ENCODE peak calls at places on chromosomes 7 and 10, in six cellular contexts. One of them, this sample, is unnamed.

GRCh38 chr7:516216-516605 is 3.4 kb downstream of the PDGFA start:
- DNase-seq in H9: no peak
- DNase-seq in H1: no peak
- DNase-seq in trophoblast cell: no peak
- DNase-seq in IMR-90: no peak
- DNase-seq in neuronal stem cell: no peak
- DNase-seq in this sample: peak

GRCh38 chr10:43594944-43595589 is 11.2 kb upstream of the ZNF485 start:
- DNase-seq in neuronal stem cell: no peak
- DNase-seq in trophoblast cell: no peak
- DNase-seq in IMR-90: peak
- DNase-seq in H9: no peak
- DNase-seq in H1: no peak
- DNase-seq in this sample: peak

GRCh38 chr10:77223532-77224460 is 413.8 kb downstream of the KCNMA1 start:
- DNase-seq in neuronal stem cell: no peak
- DNase-seq in H1: no peak
- DNase-seq in IMR-90: no peak
- DNase-seq in H9: no peak
- DNase-seq in trophoblast cell: no peak
- DNase-seq in this sample: no peak

GRCh38 chr7:101100858-101101847 is 15.9 kb downstream of the TRIM56 start:
- DNase-seq in neuronal stem cell: no peak
- DNase-seq in IMR-90: no peak
- DNase-seq in H9: no peak
- DNase-seq in trophoblast cell: peak
- DNase-seq in H1: no peak
- DNase-seq in this sample: no peak

GRCh38 chr7:90570373-90570959 is 25.7 kb upstream of the CDK14 start:
- DNase-seq in H9: no peak
- DNase-seq in neuronal stem cell: no peak
- DNase-seq in IMR-90: peak
- DNase-seq in H1: no peak
- DNase-seq in trophoblast cell: no peak
- DNase-seq in this sample: no peak

GRCh38 chr10:56269181-56269580 is 91.9 kb downstream of the ZWINT start:
- DNase-seq in H1: no peak
- DNase-seq in H9: no peak
- DNase-seq in neuronal stem cell: no peak
- DNase-seq in trophoblast cell: no peak
- DNase-seq in IMR-90: no peak
- DNase-seq in this sample: peak

GRCh38 chr7:91876391-91877133 is 3.9 kb downstream of the MTERF1 start:
- DNase-seq in H1: no peak
- DNase-seq in neuronal stem cell: no peak
- DNase-seq in trophoblast cell: no peak
- DNase-seq in H9: no peak
- DNase-seq in IMR-90: peak
- DNase-seq in this sample: no peak

GRCh38 chr10:33800986-33801385 is 466.5 kb upstream of the NRP1 start:
- DNase-seq in neuronal stem cell: no peak
- DNase-seq in IMR-90: no peak
- DNase-seq in H1: no peak
- DNase-seq in trophoblast cell: no peak
- DNase-seq in H9: no peak
- DNase-seq in this sample: no peak

GRCh38 chr10:58017719-58018367 is 249.9 kb downstream of the IPMK start:
- DNase-seq in neuronal stem cell: no peak
- DNase-seq in H9: no peak
- DNase-seq in H1: no peak
- DNase-seq in trophoblast cell: no peak
- DNase-seq in IMR-90: peak
- DNase-seq in this sample: peak

GRCh38 chr7:55957190-55957589 is 5.5 kb downstream of the MRPS17 start:
- DNase-seq in H9: no peak
- DNase-seq in IMR-90: no peak
- DNase-seq in trophoblast cell: no peak
- DNase-seq in H1: no peak
- DNase-seq in neuronal stem cell: no peak
- DNase-seq in this sample: no peak

GRCh38 chr7:372939-373791 is 83.2 kb downstream of the FOXL3 start:
- DNase-seq in IMR-90: no peak
- DNase-seq in H9: peak
- DNase-seq in H1: peak
- DNase-seq in neuronal stem cell: no peak
- DNase-seq in trophoblast cell: no peak
- DNase-seq in this sample: no peak

GRCh38 chr10:22531441-22531840 is 182.9 kb downstream of the PIP4K2A start:
- DNase-seq in H9: no peak
- DNase-seq in IMR-90: no peak
- DNase-seq in H1: no peak
- DNase-seq in trophoblast cell: no peak
- DNase-seq in neuronal stem cell: no peak
- DNase-seq in this sample: no peak

GRCh38 chr7:81181066-81181465 is 262.2 kb upstream of the SEMA3C start:
- DNase-seq in H9: no peak
- DNase-seq in neuronal stem cell: no peak
- DNase-seq in IMR-90: no peak
- DNase-seq in trophoblast cell: no peak
- DNase-seq in H1: no peak
- DNase-seq in this sample: no peak

GRCh38 chr7:125773113-125773800 is 843.6 kb upstream of the POT1 start:
- DNase-seq in trophoblast cell: no peak
- DNase-seq in IMR-90: no peak
- DNase-seq in H9: peak
- DNase-seq in neuronal stem cell: no peak
- DNase-seq in H1: peak
- DNase-seq in this sample: no peak

GRCh38 chr7:44430054-44430453 is 60.4 kb downstream of the NUDCD3 start:
- DNase-seq in trophoblast cell: no peak
- DNase-seq in H1: no peak
- DNase-seq in IMR-90: no peak
- DNase-seq in H9: no peak
- DNase-seq in neuronal stem cell: no peak
- DNase-seq in this sample: no peak
- H3K4me2 ChIP-seq in trophoblast cell: no peak
- H3K4me2 ChIP-seq in H1: no peak
- H3K4me2 ChIP-seq in IMR-90: no peak
- H3K4me2 ChIP-seq in H9: no peak
- H3K4me2 ChIP-seq in neuronal stem cell: no peak
- H3K4me2 ChIP-seq in this sample: no peak

DNA sequence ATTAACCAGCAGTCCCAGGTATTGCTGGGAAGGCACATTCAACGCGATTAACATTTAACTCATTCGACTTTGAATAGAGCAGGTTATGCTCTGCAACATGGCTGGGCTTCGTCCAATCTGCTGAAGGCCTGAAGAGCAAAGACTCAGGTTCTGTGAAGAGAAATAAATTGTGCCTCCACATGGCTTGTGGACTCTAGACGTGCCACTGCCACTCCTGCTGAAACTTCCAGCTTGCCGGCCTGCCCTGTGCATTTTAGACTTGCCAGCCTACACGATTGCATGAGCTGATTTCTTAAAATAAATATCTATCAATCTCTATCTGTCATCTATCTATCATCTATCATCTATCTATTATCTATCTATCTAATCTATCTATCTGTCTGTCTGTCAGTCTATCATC is 138.0 kb downstream of the WDR37 start:
- DNase-seq in neuronal stem cell: no peak
- DNase-seq in IMR-90: no peak
- DNase-seq in H9: no peak
- DNase-seq in trophoblast cell: no peak
- DNase-seq in H1: no peak
- DNase-seq in this sample: no peak
- H3K14ac ChIP-seq in neuronal stem cell: no peak
- H3K14ac ChIP-seq in IMR-90: no peak
- H3K14ac ChIP-seq in H9: no peak
- H3K14ac ChIP-seq in trophoblast cell: no peak
- H3K14ac ChIP-seq in H1: no peak
- H3K14ac ChIP-seq in this sample: no peak

DNA sequence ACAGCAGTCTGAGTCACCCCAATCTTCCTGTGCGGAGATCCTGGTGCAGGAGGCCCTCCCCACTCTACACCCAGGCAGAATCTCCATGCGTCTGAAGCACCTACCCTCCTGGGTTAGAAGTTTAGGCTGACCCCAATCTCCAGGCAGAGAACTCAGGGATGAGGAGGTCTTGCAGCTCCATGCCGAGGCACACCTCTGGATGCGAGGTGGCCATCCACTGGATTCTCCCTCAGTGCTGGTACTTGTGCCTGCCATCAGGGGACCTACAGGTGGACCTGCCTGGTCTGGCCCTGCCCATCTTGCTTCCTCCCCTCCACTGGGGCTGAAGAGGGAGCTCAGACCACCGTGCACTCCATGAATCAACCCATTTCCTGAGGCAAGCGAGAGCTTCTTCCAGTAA is 28.8 kb upstream of the AMPH start:
- DNase-seq in neuronal stem cell: no peak
- DNase-seq in IMR-90: no peak
- DNase-seq in H9: no peak
- DNase-seq in H1: no peak
- DNase-seq in trophoblast cell: no peak
- DNase-seq in this sample: no peak
- H3K4me2 ChIP-seq in neuronal stem cell: no peak
- H3K4me2 ChIP-seq in IMR-90: no peak
- H3K4me2 ChIP-seq in H9: no peak
- H3K4me2 ChIP-seq in H1: no peak
- H3K4me2 ChIP-seq in trophoblast cell: no peak
- H3K4me2 ChIP-seq in this sample: no peak

DNA sequence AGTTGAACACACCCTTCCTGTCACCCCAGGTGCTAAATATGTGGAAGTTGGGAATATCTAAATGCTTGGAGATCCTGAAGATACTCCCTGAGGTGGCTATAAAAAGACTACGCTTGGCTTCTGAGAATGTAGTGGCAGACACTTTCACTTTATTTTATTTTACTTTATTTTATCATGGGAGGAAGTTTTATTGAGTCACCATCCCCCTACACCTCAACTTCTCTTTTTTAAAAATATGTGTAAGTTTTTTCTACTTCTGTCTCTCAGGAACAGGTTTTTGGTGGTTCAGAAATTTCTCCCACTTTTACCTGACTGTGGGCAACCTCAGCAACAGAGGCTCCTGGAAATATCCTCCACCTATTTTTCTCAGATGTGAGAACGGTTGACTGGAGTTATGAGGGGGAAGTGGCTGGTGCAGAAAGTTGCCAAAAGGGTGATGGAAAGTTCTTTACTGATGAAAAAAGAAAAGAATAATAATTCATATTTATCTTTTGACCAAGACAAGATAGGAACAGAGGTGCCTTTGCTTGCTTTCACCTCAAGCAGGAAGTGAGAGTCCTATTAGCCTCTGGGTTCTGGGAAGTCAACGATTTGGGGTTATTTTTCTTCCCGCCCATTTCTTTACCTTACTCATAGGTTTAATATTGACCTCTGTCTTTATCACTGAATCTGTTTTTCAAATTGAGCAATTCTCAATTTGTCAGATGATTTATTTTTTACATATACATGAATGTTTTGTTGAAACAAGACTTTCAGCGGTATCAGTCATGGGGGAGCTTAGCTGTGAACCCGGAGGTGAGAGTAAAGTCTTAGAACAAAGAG is 103.6 kb downstream of the AHR start:
- DNase-seq in trophoblast cell: no peak
- DNase-seq in neuronal stem cell: no peak
- DNase-seq in IMR-90: no peak
- DNase-seq in H1: no peak
- DNase-seq in H9: no peak
- DNase-seq in this sample: no peak
- H3K14ac ChIP-seq in trophoblast cell: no peak
- H3K14ac ChIP-seq in neuronal stem cell: no peak
- H3K14ac ChIP-seq in IMR-90: no peak
- H3K14ac ChIP-seq in H1: no peak
- H3K14ac ChIP-seq in H9: no peak
- H3K14ac ChIP-seq in this sample: no peak